ENCODE peak calls at places on chromosomes 2 and 18, in eight cellular contexts. One of them, this sample, is unnamed.

GRCh38 chr2:232325324-232326273 is 53.0 kb upstream of the ALPP start:
- DNase-seq in GM12878: no peak
- DNase-seq in CD8-positive, alpha-beta memory T cell: peak; percentile 67
- DNase-seq in stomach: peak; percentile 62
- DNase-seq in K562: peak; percentile 34
- DNase-seq in ovary: peak; percentile 51
- DNase-seq in testis: peak; percentile 58
- DNase-seq in endodermal cell: peak; percentile 88
- DNase-seq in this sample: peak; percentile 33

GRCh38 chr2:109728809-109729208 is 65.3 kb upstream of the RGPD5 start:
- DNase-seq in stomach: no peak
- DNase-seq in K562: no peak
- DNase-seq in ovary: peak; percentile 50
- DNase-seq in CD8-positive, alpha-beta memory T cell: no peak
- DNase-seq in testis: peak; percentile 52
- DNase-seq in endodermal cell: no peak
- DNase-seq in GM12878: no peak
- DNase-seq in this sample: no peak

GRCh38 chr2:130834091-130834922 is 2.4 kb upstream of the ARHGEF4 start:
- DNase-seq in testis: no peak
- DNase-seq in K562: no peak
- DNase-seq in GM12878: no peak
- DNase-seq in stomach: no peak
- DNase-seq in CD8-positive, alpha-beta memory T cell: peak; percentile 36
- DNase-seq in endodermal cell: peak; percentile 53
- DNase-seq in ovary: no peak
- DNase-seq in this sample: no peak

GRCh38 chr2:151114934-151115333 is 146.7 kb downstream of the RBM43 start:
- DNase-seq in ovary: no peak
- DNase-seq in GM12878: no peak
- DNase-seq in testis: no peak
- DNase-seq in stomach: no peak
- DNase-seq in K562: no peak
- DNase-seq in CD8-positive, alpha-beta memory T cell: no peak
- DNase-seq in endodermal cell: no peak
- DNase-seq in this sample: no peak

GRCh38 chr2:168156661-168157060 is 90.7 kb downstream of the STK39 start:
- DNase-seq in stomach: no peak
- DNase-seq in ovary: no peak
- DNase-seq in CD8-positive, alpha-beta memory T cell: no peak
- DNase-seq in K562: no peak
- DNase-seq in endodermal cell: no peak
- DNase-seq in GM12878: no peak
- DNase-seq in testis: no peak
- DNase-seq in this sample: no peak

GRCh38 chr2:43818761-43819160 is 19.9 kb downstream of the ABCG5 start:
- DNase-seq in testis: no peak
- DNase-seq in CD8-positive, alpha-beta memory T cell: no peak
- DNase-seq in ovary: no peak
- DNase-seq in K562: peak; percentile 55
- DNase-seq in stomach: peak; percentile 66
- DNase-seq in GM12878: no peak
- DNase-seq in endodermal cell: no peak
- DNase-seq in this sample: no peak

GRCh38 chr2:147937744-147938349 is 82.7 kb downstream of the ORC4 start:
- DNase-seq in CD8-positive, alpha-beta memory T cell: no peak
- DNase-seq in stomach: no peak
- DNase-seq in K562: peak; percentile 42
- DNase-seq in GM12878: no peak
- DNase-seq in ovary: no peak
- DNase-seq in endodermal cell: no peak
- DNase-seq in testis: no peak
- DNase-seq in this sample: no peak

GRCh38 chr2:232335859-232336215 is 42.7 kb upstream of the ALPP start:
- DNase-seq in testis: no peak
- DNase-seq in stomach: peak; percentile 14
- DNase-seq in ovary: peak; percentile 5
- DNase-seq in K562: no peak
- DNase-seq in CD8-positive, alpha-beta memory T cell: peak; percentile 25
- DNase-seq in GM12878: no peak
- DNase-seq in endodermal cell: peak; percentile 32
- DNase-seq in this sample: no peak

GRCh38 chr2:211837706-211838105 is 700.9 kb downstream of the ERBB4 start:
- DNase-seq in GM12878: no peak
- DNase-seq in stomach: no peak
- DNase-seq in K562: no peak
- DNase-seq in ovary: no peak
- DNase-seq in CD8-positive, alpha-beta memory T cell: no peak
- DNase-seq in testis: no peak
- DNase-seq in endodermal cell: no peak
- DNase-seq in this sample: no peak

GRCh38 chr18:62324917-62325805 is at the start of gene TNFRSF11A:
- DNase-seq in testis: peak; percentile 51
- DNase-seq in stomach: peak; percentile 77
- DNase-seq in GM12878: no peak
- DNase-seq in CD8-positive, alpha-beta memory T cell: peak; percentile 59
- DNase-seq in K562: peak; percentile 46
- DNase-seq in endodermal cell: peak; percentile 93
- DNase-seq in ovary: no peak
- DNase-seq in this sample: peak; percentile 35

GRCh38 chr2:47535991-47536390 is 133.0 kb downstream of the MSH2 start:
- DNase-seq in GM12878: no peak
- DNase-seq in endodermal cell: no peak
- DNase-seq in CD8-positive, alpha-beta memory T cell: no peak
- DNase-seq in testis: no peak
- DNase-seq in K562: no peak
- DNase-seq in stomach: no peak
- DNase-seq in ovary: no peak
- DNase-seq in this sample: no peak

GRCh38 chr2:64859208-64860161 is 129.7 kb upstream of the SLC1A4 start:
- DNase-seq in ovary: peak; percentile 92
- DNase-seq in testis: peak; percentile 93
- DNase-seq in GM12878: no peak
- DNase-seq in CD8-positive, alpha-beta memory T cell: no peak
- DNase-seq in stomach: peak; percentile 94
- DNase-seq in endodermal cell: peak; percentile 87
- DNase-seq in K562: peak; percentile 76
- DNase-seq in this sample: no peak

GRCh38 chr2:217935901-217936684 is 66.7 kb downstream of the TNS1 start:
- DNase-seq in GM12878: no peak
- DNase-seq in K562: no peak
- DNase-seq in endodermal cell: no peak
- DNase-seq in ovary: peak; percentile 52
- DNase-seq in CD8-positive, alpha-beta memory T cell: no peak
- DNase-seq in stomach: no peak
- DNase-seq in testis: no peak
- DNase-seq in this sample: no peak

DNA sequence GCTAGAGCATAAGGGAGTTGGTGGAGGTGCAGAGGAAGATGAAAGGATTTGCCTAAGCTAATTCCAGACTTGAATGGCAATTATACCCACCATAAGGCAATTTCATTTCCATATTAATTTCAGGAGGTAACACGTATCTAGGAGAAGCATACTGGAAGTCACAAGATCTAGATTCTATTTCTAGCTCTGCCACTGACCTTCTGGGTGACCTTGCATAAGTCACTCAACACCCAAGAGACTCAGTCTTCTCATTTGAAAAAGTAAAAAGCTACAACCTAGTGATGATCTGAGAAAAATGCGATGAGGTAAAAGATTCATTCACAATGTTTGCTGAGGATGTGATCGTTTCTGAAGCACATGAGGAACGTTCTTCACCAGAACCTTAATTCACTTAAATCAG is 55.9 kb downstream of the GRB14 start:
- DNase-seq in testis: no peak
- DNase-seq in stomach: no peak
- DNase-seq in ovary: no peak
- DNase-seq in CD8-positive, alpha-beta memory T cell: no peak
- DNase-seq in K562: no peak
- DNase-seq in endodermal cell: no peak
- DNase-seq in GM12878: no peak
- DNase-seq in this sample: no peak
- H3K27ac ChIP-seq in testis: peak overlapping the region; percentile 32
- H3K27ac ChIP-seq in stomach: no peak overlapping the region
- H3K27ac ChIP-seq in ovary: no peak overlapping the region
- H3K27ac ChIP-seq in CD8-positive, alpha-beta memory T cell: no peak overlapping the region
- H3K27ac ChIP-seq in K562: no peak overlapping the region
- H3K27ac ChIP-seq in endodermal cell: no peak overlapping the region
- H3K27ac ChIP-seq in GM12878: no peak overlapping the region
- H3K27ac ChIP-seq in this sample: no peak overlapping the region

DNA sequence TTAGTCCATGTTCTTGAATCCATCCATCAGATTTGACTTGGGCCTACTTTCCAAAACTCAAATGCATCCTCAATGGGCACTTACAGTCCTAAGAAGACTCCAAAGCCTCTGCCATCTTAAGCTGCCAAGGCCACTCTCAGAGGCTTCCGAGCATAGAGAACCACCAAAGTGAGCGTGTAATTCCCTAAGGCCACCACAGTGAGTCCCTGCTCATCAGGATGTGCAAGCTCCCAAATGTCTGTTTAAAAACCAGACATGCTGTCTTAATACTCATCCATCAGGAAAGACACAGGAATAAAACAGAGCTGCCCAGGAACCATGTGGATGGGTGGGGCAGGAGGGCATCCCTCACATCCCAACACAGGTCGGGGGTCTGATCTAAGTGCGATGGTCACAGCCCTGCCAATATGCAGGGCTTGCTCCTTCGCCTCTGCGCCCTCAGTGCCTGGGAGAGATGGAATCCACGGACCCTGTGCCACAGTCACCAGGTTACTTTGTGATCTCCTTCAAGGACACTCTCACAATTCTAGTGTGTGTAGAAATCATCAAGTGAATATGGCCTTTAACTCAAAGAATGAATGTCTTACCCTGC is 80.4 kb downstream of the POLR1A start:
- DNase-seq in K562: no peak
- DNase-seq in stomach: no peak
- DNase-seq in GM12878: no peak
- DNase-seq in ovary: no peak
- DNase-seq in CD8-positive, alpha-beta memory T cell: no peak
- DNase-seq in endodermal cell: no peak
- DNase-seq in testis: no peak
- DNase-seq in this sample: no peak
- H3K36me3 ChIP-seq in K562: peaks cover 65% of the 10 kb centered on the region
- H3K36me3 ChIP-seq in stomach: peaks cover 56% of the 10 kb centered on the region
- H3K36me3 ChIP-seq in GM12878: peaks cover 32% of the 10 kb centered on the region
- H3K36me3 ChIP-seq in ovary: no peaks in the 10 kb centered on the region
- H3K36me3 ChIP-seq in CD8-positive, alpha-beta memory T cell: peaks cover 18% of the 10 kb centered on the region
- H3K36me3 ChIP-seq in endodermal cell: peaks cover 55% of the 10 kb centered on the region
- H3K36me3 ChIP-seq in testis: no peaks in the 10 kb centered on the region
- H3K36me3 ChIP-seq in this sample: peaks cover 33% of the 10 kb centered on the region

DNA sequence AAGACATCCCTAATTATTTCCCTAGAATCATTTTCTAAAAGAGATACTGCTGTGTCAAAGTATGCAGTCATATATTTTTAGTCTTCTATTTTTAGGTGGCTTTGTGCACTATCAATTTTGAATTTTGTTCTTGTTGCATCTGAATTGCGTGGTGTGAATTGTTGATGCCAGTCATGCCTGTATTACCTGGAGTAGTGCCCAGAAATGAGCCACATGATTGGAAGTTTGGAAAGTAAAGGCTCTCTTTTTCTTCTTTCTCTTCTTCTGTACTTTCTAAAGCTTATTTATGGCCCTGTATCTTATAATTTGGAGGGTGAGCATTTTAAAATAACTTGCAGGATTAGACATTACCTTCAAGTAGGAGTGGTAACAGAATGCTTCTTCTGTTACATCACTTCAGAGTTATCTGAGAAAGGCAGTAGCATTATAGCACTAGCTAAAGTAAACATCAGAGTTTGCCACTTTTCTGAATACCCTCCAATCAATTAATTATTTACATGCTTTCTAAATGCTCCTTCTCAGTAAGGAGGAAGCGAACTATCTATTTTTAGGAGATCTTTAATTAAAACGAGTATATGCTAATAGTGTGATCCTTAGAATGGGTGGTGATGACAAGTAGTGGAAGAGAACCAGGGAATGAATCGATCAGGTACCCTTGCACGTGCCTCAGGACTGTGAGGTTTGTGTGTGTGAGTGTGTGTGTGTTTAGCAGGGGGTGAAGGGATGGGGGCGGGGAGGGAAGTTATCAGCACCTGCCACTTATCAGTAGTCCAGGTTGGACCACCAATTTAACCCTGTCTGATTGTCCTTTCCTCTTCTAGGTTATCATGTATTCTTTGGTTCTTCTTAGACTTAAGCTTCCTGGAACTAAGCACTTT is 112.5 kb downstream of the MAP3K20 start:
- DNase-seq in GM12878: no peak
- DNase-seq in CD8-positive, alpha-beta memory T cell: no peak
- DNase-seq in K562: peak; percentile 41
- DNase-seq in testis: peak; percentile 29
- DNase-seq in ovary: no peak
- DNase-seq in endodermal cell: no peak
- DNase-seq in stomach: no peak
- DNase-seq in this sample: no peak
- H3K27ac ChIP-seq in GM12878: no peak overlapping the region
- H3K27ac ChIP-seq in CD8-positive, alpha-beta memory T cell: no peak overlapping the region
- H3K27ac ChIP-seq in K562: no peak overlapping the region
- H3K27ac ChIP-seq in testis: no peak overlapping the region
- H3K27ac ChIP-seq in ovary: no peak overlapping the region
- H3K27ac ChIP-seq in endodermal cell: no peak overlapping the region
- H3K27ac ChIP-seq in stomach: peak overlapping the region; percentile 47
- H3K27ac ChIP-seq in this sample: no peak overlapping the region

GRCh38 chr2:238040918-238041317 is 19.9 kb upstream of the SCLY start:
- DNase-seq in K562: no peak
- DNase-seq in ovary: no peak
- DNase-seq in stomach: no peak
- DNase-seq in CD8-positive, alpha-beta memory T cell: no peak
- DNase-seq in GM12878: no peak
- DNase-seq in testis: no peak
- DNase-seq in endodermal cell: no peak
- DNase-seq in this sample: no peak

GRCh38 chr2:238038203-238038602 is 22.6 kb upstream of the SCLY start:
- DNase-seq in endodermal cell: no peak
- DNase-seq in K562: no peak
- DNase-seq in GM12878: no peak
- DNase-seq in testis: no peak
- DNase-seq in ovary: no peak
- DNase-seq in stomach: no peak
- DNase-seq in CD8-positive, alpha-beta memory T cell: no peak
- DNase-seq in this sample: peak; percentile 9

GRCh38 chr2:238039151-238039550 is 21.6 kb upstream of the SCLY start:
- DNase-seq in GM12878: no peak
- DNase-seq in ovary: no peak
- DNase-seq in stomach: no peak
- DNase-seq in endodermal cell: no peak
- DNase-seq in K562: no peak
- DNase-seq in testis: no peak
- DNase-seq in CD8-positive, alpha-beta memory T cell: no peak
- DNase-seq in this sample: no peak

GRCh38 chr2:238042849-238043584 is 17.8 kb upstream of the SCLY start:
- DNase-seq in stomach: no peak
- DNase-seq in endodermal cell: no peak
- DNase-seq in ovary: no peak
- DNase-seq in CD8-positive, alpha-beta memory T cell: no peak
- DNase-seq in K562: no peak
- DNase-seq in GM12878: no peak
- DNase-seq in testis: no peak
- DNase-seq in this sample: no peak

DNA sequence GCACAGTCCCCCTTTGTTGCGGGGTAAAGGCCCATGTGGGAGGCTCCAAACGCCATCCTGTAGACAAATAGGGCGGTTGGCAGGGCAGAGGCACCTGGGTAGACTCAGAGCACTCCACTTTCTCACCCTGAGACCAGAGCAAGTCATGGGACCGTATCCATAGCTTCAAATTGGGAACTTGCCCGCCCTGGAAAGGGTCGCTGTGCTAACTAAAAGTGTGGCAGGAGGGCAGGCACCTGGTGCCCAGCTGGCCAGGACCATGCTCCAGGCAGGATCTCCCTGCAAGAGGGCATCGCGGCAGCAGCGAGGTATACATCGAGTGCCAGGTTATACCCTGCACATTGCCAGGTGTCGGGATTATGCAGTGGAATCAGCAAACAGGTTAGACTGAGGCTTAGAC is 20.8 kb upstream of the SCLY start:
- DNase-seq in testis: no peak
- DNase-seq in endodermal cell: no peak
- DNase-seq in ovary: no peak
- DNase-seq in stomach: no peak
- DNase-seq in CD8-positive, alpha-beta memory T cell: no peak
- DNase-seq in GM12878: no peak
- DNase-seq in K562: no peak
- DNase-seq in this sample: no peak
- H3K36me3 ChIP-seq in testis: no peaks in the 10 kb centered on the region
- H3K36me3 ChIP-seq in endodermal cell: peaks cover 57% of the 10 kb centered on the region
- H3K36me3 ChIP-seq in ovary: no peaks in the 10 kb centered on the region
- H3K36me3 ChIP-seq in stomach: peaks cover 93% of the 10 kb centered on the region
- H3K36me3 ChIP-seq in CD8-positive, alpha-beta memory T cell: peaks cover 11% of the 10 kb centered on the region
- H3K36me3 ChIP-seq in GM12878: peaks cover 6% of the 10 kb centered on the region
- H3K36me3 ChIP-seq in K562: peaks cover 68% of the 10 kb centered on the region
- H3K36me3 ChIP-seq in this sample: peaks cover 6% of the 10 kb centered on the region

This sample was measured in CD8-positive, alpha-beta T cell.